ENCODE peak calls at places on chromosomes 7 and 10, in five cellular contexts. G is adrenal gland; T is NCI-H1105 treated with DMSO at 0.1 percent for 48 hours; F is HS-5; N is activated CD4-positive, alpha-beta T cell treated with anti-CD3 and anti-CD28 coated beads, Interleukin-2, amount 10 ng/mL, durations not matched to agents 7 days and 5 days. X is an unnamed sample.

GRCh38 chr7:111045469-111045868 is 45.5 kb upstream of the LRRN3 start:
- DNase-seq in T (no peak), F (no peak), N (no peak), G (no peak), X (no peak)

GRCh38 chr7:125605241-125605640 is 675.6 kb upstream of the POT1 start:
- DNase-seq in G (no peak), F (peak), N (no peak), T (no peak), X (no peak)

GRCh38 chr10:4450981-4451501 is 375.0 kb upstream of the AKR1E2 start:
- DNase-seq in N (no peak), T (no peak), F (peak), G (no peak), X (no peak)

GRCh38 chr10:133274751-133275682 is 1.7 kb downstream of the ADAM8 start:
- DNase-seq in F (no peak), T (no peak), G (no peak), N (peak), X (no peak)

GRCh38 chr7:151844828-151845200 is 32.1 kb downstream of the PRKAG2 start:
- DNase-seq in N (no peak), G (no peak), T (no peak), F (no peak), X (no peak)

GRCh38 chr7:123437447-123437995 is 96.9 kb downstream of the IQUB start:
- DNase-seq in G (no peak), F (no peak), N (no peak), T (no peak), X (no peak)

GRCh38 chr7:114334992-114335391 is 79.6 kb upstream of the FOXP2 start:
- DNase-seq in T (peak), N (no peak), F (no peak), G (no peak), X (no peak)

GRCh38 chr10:70729763-70730357 is 55.3 kb downstream of the TBATA start:
- DNase-seq in G (no peak), F (no peak), T (peak), N (no peak), X (no peak)

GRCh38 chr7:3168370-3168769 is 124.7 kb upstream of the CARD11 start:
- DNase-seq in T (no peak), N (no peak), G (no peak), F (no peak), X (no peak)

GRCh38 chr7:123979876-123980275 is 53.0 kb downstream of the TMEM229A start:
- DNase-seq in N (no peak), T (no peak), F (no peak), G (no peak), X (no peak)

GRCh38 chr10:93079663-93080349 is 6.1 kb downstream of the CYP26A1 start:
- DNase-seq in T (no peak), G (no peak), F (no peak), N (no peak), X (no peak)

GRCh38 chr7:32660936-32661335 is 165.6 kb downstream of the AVL9 start:
- DNase-seq in N (no peak), T (no peak), F (no peak), G (no peak), X (no peak)

GRCh38 chr10:35331894-35332640 is 4.2 kb upstream of the CCNY start:
- DNase-seq in G (peak), F (peak), T (no peak), N (no peak), X (peak)

GRCh38 chr10:102743078-102743587 is 615 bp upstream of the WBP1L start:
- DNase-seq in N (no peak), G (no peak), T (no peak), F (no peak), X (no peak)

GRCh38 chr10:91409869-91410637 is at the start of gene HECTD2:
- DNase-seq in T (peak), G (peak), N (peak), F (no peak), X (peak)

GRCh38 chr7:159064121-159064815 is 80.4 kb downstream of the VIPR2 start:
- DNase-seq in N (no peak), T (no peak), F (no peak), G (no peak), X (no peak)

GRCh38 chr7:78562191-78562590 is 763.6 kb downstream of the PHTF2 start:
- DNase-seq in T (no peak), N (no peak), G (no peak), F (no peak), X (no peak)